ENCODE peak calls at places on chromosomes 3 and 15, in five cellular contexts. R is activated naive CD4-positive, alpha-beta T cell treated with anti-CD3 and anti-CD28 coated beads, Interleukin-2, amount 50 U/mL, for 16 hours; Z is HTR-8/SVneo; M is stimulated activated CD8-positive, alpha-beta memory T cell treated with anti-CD3 and anti-CD28 coated beads, Interleukin-4, amount 100 ng/mL, for 4 hours; G is SJSA1. U is an unnamed sample.

GRCh38 chr15:101091080-101092017 is 160.5 kb downstream of the CHSY1 start:
- DNase-seq in R (no peak), Z (no peak), M (no peak), G (peak), U (no peak)

GRCh38 chr3:178076718-178077117 is 459.5 kb upstream of the KCNMB2 start:
- DNase-seq in R (no peak), Z (no peak), M (no peak), G (no peak), U (no peak)

GRCh38 chr3:27545061-27545460 is 60.9 kb upstream of the SLC4A7 start:
- DNase-seq in R (no peak), Z (no peak), M (no peak), G (no peak), U (no peak)

GRCh38 chr3:52614689-52615088 is 71.0 kb downstream of the PBRM1 start:
- DNase-seq in R (no peak), Z (no peak), M (no peak), G (no peak), U (no peak)

GRCh38 chr3:133025546-133025945 is 12.6 kb upstream of the TMEM108 start:
- DNase-seq in R (no peak), Z (no peak), M (no peak), G (no peak), U (no peak)

GRCh38 chr3:105610473-105610872 is 243.8 kb downstream of the ALCAM start:
- DNase-seq in R (no peak), Z (no peak), M (no peak), G (no peak), U (no peak)

GRCh38 chr15:92853222-92853621 is 46.9 kb upstream of the CHD2 start:
- DNase-seq in R (no peak), Z (no peak), M (no peak), G (no peak), U (no peak)

GRCh38 chr3:72523409-72524172 is 324.7 kb downstream of the SHQ1 start:
- DNase-seq in R (no peak), Z (no peak), M (no peak), G (peak), U (no peak)

GRCh38 chr3:61650276-61650675 is 88.9 kb downstream of the PTPRG start:
- DNase-seq in R (no peak), Z (no peak), M (no peak), G (no peak), U (no peak)

GRCh38 chr3:89372456-89372855 is 265.0 kb downstream of the EPHA3 start:
- DNase-seq in R (no peak), Z (no peak), M (no peak), G (no peak), U (no peak)

GRCh38 chr15:38972831-38973230 is 408.2 kb upstream of the RASGRP1 start:
- DNase-seq in R (no peak), Z (no peak), M (no peak), G (no peak), U (no peak)

GRCh38 chr15:38002883-38003477 is 68.5 kb downstream of the TMCO5A start:
- DNase-seq in R (no peak), Z (peak), M (no peak), G (peak), U (peak)

GRCh38 chr3:99286266-99286845 is 352.0 kb upstream of the COL8A1 start:
- DNase-seq in R (no peak), Z (no peak), M (no peak), G (no peak), U (no peak)

GRCh38 chr3:15331606-15332404 is 581 bp downstream of the SH3BP5 start:
- DNase-seq in R (peak), Z (no peak), M (peak), G (no peak), U (peak)

GRCh38 chr15:96331141-96331941 is 841 bp downstream of the NR2F2 start:
- DNase-seq in R (no peak), Z (no peak), M (no peak), G (no peak), U (peak)

GRCh38 chr3:8578282-8578681 is 66.3 kb downstream of the SSUH2 start:
- DNase-seq in R (no peak), Z (no peak), M (no peak), G (no peak), U (no peak)

GRCh38 chr3:63354160-63354559 is 76.1 kb downstream of the SYNPR start:
- DNase-seq in R (no peak), Z (no peak), M (no peak), G (no peak), U (no peak)

GRCh38 chr3:39428745-39429201 is 22.3 kb downstream of the RPSA start:
- DNase-seq in R (no peak), Z (no peak), M (no peak), G (no peak), U (no peak)

U was measured in WTC11.